ENCODE peak calls at places on chromosome 1, in ten cellular contexts. A is activated effector memory CD4-positive, alpha-beta T cell treated with anti-CD3 and anti-CD28 coated beads, Interleukin-2, amount 50 U/mL, for 16 hours; L is foreskin fibroblast; M is NCI-H1930; R is nephron progenitor cell; Y is AG04450; I is GF-D8; V is T-helper 2 cell; D is NCI-H524; U is NCI-H510A. P is an unnamed sample.
A peak's percentile ranks its signal among the peaks of the same experiment; 100 is the strongest.

GRCh38 chr1:2277741-2278488 is 49.8 kb downstream of the SKI start:
- DNase-seq in L (no peak), V (no peak), D (no peak), Y (no peak), M (no peak), I (no peak), R (no peak), A (no peak), U (no peak), P (no peak)

GRCh38 chr1:203636306-203636705 is 9.7 kb downstream of the ATP2B4 start:
- DNase-seq in V (no peak), D (no peak), I (no peak), M (no peak), A (no peak), L (no peak), Y (no peak), R (no peak), U (no peak), P (no peak)

GRCh38 chr1:54845772-54846171 is 41.2 kb downstream of the DHCR24 start:
- DNase-seq in L (no peak), I (no peak), R (no peak), U (no peak), Y (no peak), V (no peak), A (no peak), M (no peak), D (no peak), P (no peak)

GRCh38 chr1:225448146-225448805 is 20.4 kb upstream of the LBR start:
- DNase-seq in V (no peak), L (no peak), R (no peak), I (no peak), M (no peak), U (no peak), A (peak; percentile 31), Y (no peak), D (no peak), P (no peak)

GRCh38 chr1:23376890-23377811 is 7.5 kb upstream of the ZNF436 start:
- DNase-seq in A (no peak), I (no peak), V (no peak), U (no peak), D (no peak), R (no peak), L (peak; percentile 82), M (no peak), Y (no peak), P (no peak)

GRCh38 chr1:245215071-245215470 is 60.3 kb downstream of the KIF26B start:
- DNase-seq in U (no peak), I (no peak), A (no peak), Y (no peak), D (no peak), M (no peak), L (no peak), R (no peak), V (no peak), P (no peak)

GRCh38 chr1:107430540-107431228 is 289.8 kb downstream of the NTNG1 start:
- DNase-seq in D (peak; percentile 58), R (peak; percentile 28), V (no peak), Y (peak; percentile 6), U (peak; percentile 7), M (no peak), I (no peak), A (no peak), L (no peak), P (peak; percentile 10)

GRCh38 chr1:32988665-32989064 is 24.1 kb upstream of the RNF19B start:
- DNase-seq in I (no peak), A (no peak), M (no peak), Y (peak; percentile 59), U (no peak), V (no peak), D (no peak), L (peak; percentile 65), R (no peak), P (no peak)

GRCh38 chr1:22751124-22751531 is 40.5 kb downstream of the EPHB2 start:
- DNase-seq in R (no peak), Y (no peak), A (no peak), M (no peak), L (no peak), D (peak; percentile 25), U (peak; percentile 58), V (no peak), I (no peak), P (peak; percentile 57)

GRCh38 chr1:167722152-167722869 is 529 bp downstream of the MPZL1 start:
- DNase-seq in M (no peak), D (peak; percentile 47), A (peak; percentile 72), Y (no peak), U (no peak), I (no peak), R (peak; percentile 72), L (no peak), V (peak; percentile 13), P (peak; percentile 30)

GRCh38 chr1:53495608-53496345 is 36.6 kb downstream of the DMRTB1 start:
- DNase-seq in Y (no peak), I (no peak), U (no peak), R (no peak), L (peak; percentile 32), D (no peak), V (no peak), A (no peak), M (no peak), P (no peak)

GRCh38 chr1:43554444-43554992 is 23.8 kb downstream of the PTPRF start:
- DNase-seq in M (no peak), L (no peak), R (no peak), D (peak; percentile 65), A (no peak), I (no peak), U (peak; percentile 51), V (no peak), Y (no peak), P (no peak)

GRCh38 chr1:185499986-185500626 is 183.1 kb upstream of the IVNS1ABP start:
- DNase-seq in L (peak; percentile 90), V (no peak), Y (peak; percentile 74), U (no peak), M (no peak), D (no peak), A (no peak), R (no peak), I (no peak), P (no peak)